ENCODE peak calls at places on chromosomes 4 and X, in four cellular contexts. One of them, this sample, is unnamed.
A peak's percentile ranks its signal among the peaks of the same experiment; 100 is the strongest.

GRCh38 chr4:55545681-55546632 is 752 bp downstream of the CLOCK start:
- DNase-seq in fibroblast of mammary gland: peak; percentile 63
- DNase-seq in tibial artery: peak; percentile 74
- DNase-seq in BJ: no peak
- DNase-seq in this sample: peak; percentile 71

GRCh38 chr4:22485751-22486150 is 30.1 kb downstream of the ADGRA3 start:
- DNase-seq in fibroblast of mammary gland: peak; percentile 91
- DNase-seq in tibial artery: no peak
- DNase-seq in BJ: no peak
- DNase-seq in this sample: peak; percentile 28

GRCh38 chrX:100410083-100410590 is at the start of gene PCDH19:
- DNase-seq in fibroblast of mammary gland: peak; percentile 57
- DNase-seq in tibial artery: no peak
- DNase-seq in BJ: no peak
- DNase-seq in this sample: peak; percentile 74

GRCh38 chr4:154569028-154569427 is 6.2 kb downstream of the FGB start:
- DNase-seq in fibroblast of mammary gland: peak; percentile 61
- DNase-seq in tibial artery: no peak
- DNase-seq in BJ: no peak
- DNase-seq in this sample: no peak

GRCh38 chr4:26779674-26780073 is 81.0 kb upstream of the STIM2 start:
- DNase-seq in fibroblast of mammary gland: peak; percentile 58
- DNase-seq in tibial artery: no peak
- DNase-seq in BJ: no peak
- DNase-seq in this sample: peak; percentile 63

GRCh38 chr4:12968345-12968744 is 515.8 kb downstream of the RAB28 start:
- DNase-seq in fibroblast of mammary gland: no peak
- DNase-seq in tibial artery: no peak
- DNase-seq in BJ: no peak
- DNase-seq in this sample: no peak

GRCh38 chr4:113495790-113496189 is 265.7 kb downstream of the CAMK2D start:
- DNase-seq in fibroblast of mammary gland: no peak
- DNase-seq in tibial artery: no peak
- DNase-seq in BJ: no peak
- DNase-seq in this sample: no peak

GRCh38 chrX:74286950-74287349 is 17.0 kb upstream of the ZCCHC13 start:
- DNase-seq in fibroblast of mammary gland: peak; percentile 58
- DNase-seq in tibial artery: no peak
- DNase-seq in BJ: peak; percentile 22
- DNase-seq in this sample: no peak

GRCh38 chr4:54032558-54033135 is 31.8 kb downstream of the CHIC2 start:
- DNase-seq in fibroblast of mammary gland: no peak
- DNase-seq in tibial artery: no peak
- DNase-seq in BJ: no peak
- DNase-seq in this sample: peak; percentile 46

GRCh38 chr4:39730067-39730466 is 32.1 kb downstream of the UBE2K start:
- DNase-seq in fibroblast of mammary gland: peak; percentile 26
- DNase-seq in tibial artery: no peak
- DNase-seq in BJ: no peak
- DNase-seq in this sample: no peak

GRCh38 chrX:138921031-138921430 is 209.5 kb upstream of the FGF13 start:
- DNase-seq in fibroblast of mammary gland: no peak
- DNase-seq in tibial artery: no peak
- DNase-seq in BJ: no peak
- DNase-seq in this sample: no peak

GRCh38 chr4:71630783-71631182 is 153.1 kb downstream of the GC start:
- DNase-seq in fibroblast of mammary gland: no peak
- DNase-seq in tibial artery: no peak
- DNase-seq in BJ: no peak
- DNase-seq in this sample: no peak

GRCh38 chr4:101037938-101038413 is 309.4 kb downstream of the PPP3CA start:
- DNase-seq in fibroblast of mammary gland: no peak
- DNase-seq in tibial artery: no peak
- DNase-seq in BJ: no peak
- DNase-seq in this sample: no peak

GRCh38 chr4:80307774-80308465 is 27.6 kb upstream of the CFAP299 start:
- DNase-seq in fibroblast of mammary gland: peak; percentile 79
- DNase-seq in tibial artery: no peak
- DNase-seq in BJ: no peak
- DNase-seq in this sample: peak; percentile 71

GRCh38 chr4:13980317-13980716 is 352.8 kb upstream of the BOD1L1 start:
- DNase-seq in fibroblast of mammary gland: peak; percentile 99
- DNase-seq in tibial artery: no peak
- DNase-seq in BJ: peak; percentile 83
- DNase-seq in this sample: no peak

GRCh38 chr4:150209140-150209829 is 131.0 kb downstream of the DCLK2 start:
- DNase-seq in fibroblast of mammary gland: peak; percentile 76
- DNase-seq in tibial artery: peak; percentile 56
- DNase-seq in BJ: no peak
- DNase-seq in this sample: peak; percentile 29

GRCh38 chr4:85720736-85721135 is 245.8 kb downstream of the ARHGAP24 start:
- DNase-seq in fibroblast of mammary gland: peak; percentile 60
- DNase-seq in tibial artery: no peak
- DNase-seq in BJ: no peak
- DNase-seq in this sample: peak; percentile 13

GRCh38 chrX:74902806-74903205 is 22.4 kb downstream of the NEXMIF start:
- DNase-seq in fibroblast of mammary gland: no peak
- DNase-seq in tibial artery: no peak
- DNase-seq in BJ: no peak
- DNase-seq in this sample: no peak

GRCh38 chr4:77917075-77917474 is 54.4 kb downstream of the MRPL1 start:
- DNase-seq in fibroblast of mammary gland: no peak
- DNase-seq in tibial artery: no peak
- DNase-seq in BJ: no peak
- DNase-seq in this sample: no peak

GRCh38 chr4:61380865-61381264 is 180.7 kb downstream of the ADGRL3 start:
- DNase-seq in fibroblast of mammary gland: no peak
- DNase-seq in tibial artery: no peak
- DNase-seq in BJ: no peak
- DNase-seq in this sample: no peak

GRCh38 chrX:148813422-148813821 is 313.0 kb downstream of the AFF2 start:
- DNase-seq in fibroblast of mammary gland: no peak
- DNase-seq in tibial artery: no peak
- DNase-seq in BJ: no peak
- DNase-seq in this sample: no peak

GRCh38 chr4:168791376-168791775 is 218.7 kb downstream of the CBR4 start:
- DNase-seq in fibroblast of mammary gland: no peak
- DNase-seq in tibial artery: no peak
- DNase-seq in BJ: no peak
- DNase-seq in this sample: no peak

GRCh38 chrX:32392655-32393054 is 818.7 kb downstream of the DMD start:
- DNase-seq in fibroblast of mammary gland: no peak
- DNase-seq in tibial artery: no peak
- DNase-seq in BJ: no peak
- DNase-seq in this sample: no peak

GRCh38 chr4:100799767-100800539 is 282.1 kb upstream of the EMCN start:
- DNase-seq in fibroblast of mammary gland: peak; percentile 12
- DNase-seq in tibial artery: no peak
- DNase-seq in BJ: no peak
- DNase-seq in this sample: no peak

GRCh38 chr4:107913283-107913899 is 18.0 kb upstream of the CYP2U1 start:
- DNase-seq in fibroblast of mammary gland: peak; percentile 78
- DNase-seq in tibial artery: peak; percentile 27
- DNase-seq in BJ: peak; percentile 9
- DNase-seq in this sample: no peak

GRCh38 chr4:13306356-13306755 is 177.8 kb downstream of the RAB28 start:
- DNase-seq in fibroblast of mammary gland: no peak
- DNase-seq in tibial artery: no peak
- DNase-seq in BJ: no peak
- DNase-seq in this sample: no peak

GRCh38 chr4:83894831-83895230 is 358.9 kb downstream of the GPAT3 start:
- DNase-seq in fibroblast of mammary gland: no peak
- DNase-seq in tibial artery: no peak
- DNase-seq in BJ: no peak
- DNase-seq in this sample: no peak

GRCh38 chrX:139077303-139078131 is 366.0 kb upstream of the FGF13 start:
- DNase-seq in fibroblast of mammary gland: peak; percentile 79
- DNase-seq in tibial artery: no peak
- DNase-seq in BJ: peak; percentile 10
- DNase-seq in this sample: no peak

GRCh38 chr4:4455199-4455865 is 68.4 kb downstream of the NSG1 start:
- DNase-seq in fibroblast of mammary gland: no peak
- DNase-seq in tibial artery: no peak
- DNase-seq in BJ: no peak
- DNase-seq in this sample: no peak

GRCh38 chr4:151407466-151408379 is 1.3 kb upstream of the FHIP1A start:
- DNase-seq in fibroblast of mammary gland: no peak
- DNase-seq in tibial artery: peak; percentile 26
- DNase-seq in BJ: no peak
- DNase-seq in this sample: no peak

GRCh38 chr4:10808591-10808990 is 124.0 kb upstream of the CLNK start:
- DNase-seq in fibroblast of mammary gland: peak; percentile 79
- DNase-seq in tibial artery: peak; percentile 23
- DNase-seq in BJ: no peak
- DNase-seq in this sample: peak; percentile 87

GRCh38 chr4:77354550-77354949 is 197.5 kb downstream of the CCNG2 start:
- DNase-seq in fibroblast of mammary gland: no peak
- DNase-seq in tibial artery: no peak
- DNase-seq in BJ: no peak
- DNase-seq in this sample: no peak

GRCh38 chr4:102525099-102525498 is 23.9 kb downstream of the NFKB1 start:
- DNase-seq in fibroblast of mammary gland: peak; percentile 51
- DNase-seq in tibial artery: no peak
- DNase-seq in BJ: no peak
- DNase-seq in this sample: no peak

GRCh38 chr4:88965053-88965452 is 91.9 kb downstream of the FAM13A start:
- DNase-seq in fibroblast of mammary gland: no peak
- DNase-seq in tibial artery: no peak
- DNase-seq in BJ: no peak
- DNase-seq in this sample: no peak

GRCh38 chr4:97656034-97656720 is 487.1 kb downstream of the STPG2 start:
- DNase-seq in fibroblast of mammary gland: peak; percentile 84
- DNase-seq in tibial artery: peak; percentile 25
- DNase-seq in BJ: peak; percentile 77
- DNase-seq in this sample: no peak

GRCh38 chrX:153582896-153583295 is 16.0 kb downstream of the CCNQ start:
- DNase-seq in fibroblast of mammary gland: no peak
- DNase-seq in tibial artery: peak; percentile 25
- DNase-seq in BJ: no peak
- DNase-seq in this sample: no peak

This sample was measured in MG63.